ENCODE peak calls at places on chromosomes 4 and X, in four cellular contexts. B, Y, I and D are unnamed samples.

GRCh38 chr4:125198916-125199315 is 115.8 kb upstream of the FAT4 start:
- DNase-seq in B (no peak), Y (no peak), I (no peak), D (no peak)

GRCh38 chrX:38563006-38563405 is 1.7 kb downstream of the TSPAN7 start:
- DNase-seq in B (no peak), Y (no peak), I (no peak), D (no peak)

GRCh38 chr4:120753854-120754253 is 168.7 kb downstream of the PRDM5 start:
- DNase-seq in B (no peak), Y (peak; percentile 8), I (no peak), D (no peak)

GRCh38 chr4:54976682-54977081 is 148.7 kb downstream of the KDR start:
- DNase-seq in B (no peak), Y (no peak), I (no peak), D (no peak)

GRCh38 chr4:42331040-42331439 is 66.2 kb upstream of the SHISA3 start:
- DNase-seq in B (no peak), Y (peak; percentile 77), I (no peak), D (no peak)

GRCh38 chr4:46839128-46839527 is 69.9 kb downstream of the COX7B2 start:
- DNase-seq in B (no peak), Y (no peak), I (no peak), D (no peak)

GRCh38 chr4:184983660-184984356 is 34.5 kb upstream of the HELT start:
- DNase-seq in B (peak; percentile 52), Y (peak; percentile 25), I (peak; percentile 53), D (peak; percentile 88)

GRCh38 chrX:23478056-23478455 is 143.4 kb downstream of the PTCHD1 start:
- DNase-seq in B (no peak), Y (no peak), I (no peak), D (no peak)

GRCh38 chrX:19388741-19389140 is 45.0 kb downstream of the PDHA1 start:
- DNase-seq in B (no peak), Y (no peak), I (no peak), D (no peak)

GRCh38 chr4:127782275-127783025 is at the start of gene HSPA4L:
- DNase-seq in B (no peak), Y (peak; percentile 33), I (peak; percentile 67), D (no peak)

GRCh38 chr4:176981551-176981950 is 188.8 kb upstream of the VEGFC start:
- DNase-seq in B (no peak), Y (no peak), I (no peak), D (no peak)

GRCh38 chr4:86117781-86118302 is 242.0 kb downstream of the MAPK10 start:
- DNase-seq in B (no peak), Y (no peak), I (no peak), D (no peak)

GRCh38 chr4:41448935-41449334 is 89.0 kb upstream of the LIMCH1 start:
- DNase-seq in B (peak; percentile 45), Y (no peak), I (peak; percentile 52), D (no peak)

GRCh38 chr4:107616838-107617389 is 103.1 kb downstream of the PAPSS1 start:
- DNase-seq in B (no peak), Y (peak; percentile 8), I (no peak), D (no peak)

GRCh38 chr4:2977116-2978097 is 14.0 kb downstream of the GRK4 start:
- DNase-seq in B (no peak), Y (no peak), I (no peak), D (no peak)

GRCh38 chr4:182235016-182235415 is 8.2 kb upstream of the TENM3 start:
- DNase-seq in B (no peak), Y (no peak), I (no peak), D (no peak)

GRCh38 chr4:156615066-156615514 is 356.5 kb downstream of the PDGFC start:
- DNase-seq in B (no peak), Y (no peak), I (no peak), D (no peak)

GRCh38 chr4:60422440-60422839 is 777.7 kb upstream of the ADGRL3 start:
- DNase-seq in B (no peak), Y (no peak), I (no peak), D (no peak)

GRCh38 chr4:95732061-95732460 is 107.8 kb upstream of the PDHA2 start:
- DNase-seq in B (no peak), Y (no peak), I (no peak), D (no peak)

GRCh38 chr4:147714575-147715401 is 17.1 kb upstream of the ARHGAP10 start:
- DNase-seq in B (no peak), Y (no peak), I (peak; percentile 59), D (peak; percentile 81)

GRCh38 chr4:155751569-155751968 is 7.3 kb upstream of the GUCY1B1 start:
- DNase-seq in B (no peak), Y (no peak), I (no peak), D (no peak)

GRCh38 chr4:83191026-83191425 is 76.5 kb upstream of the PLAC8 start:
- DNase-seq in B (no peak), Y (no peak), I (no peak), D (no peak)

GRCh38 chr4:124589827-124590226 is 122.7 kb downstream of the ANKRD50 start:
- DNase-seq in B (no peak), Y (no peak), I (no peak), D (no peak)

GRCh38 chrX:34901761-34902160 is 40.8 kb upstream of the FAM47B start:
- DNase-seq in B (no peak), Y (no peak), I (no peak), D (no peak)

GRCh38 chr4:100414016-100414790 is 103.6 kb downstream of the EMCN start:
- DNase-seq in B (no peak), Y (no peak), I (peak; percentile 14), D (peak; percentile 25)

GRCh38 chrX:102745513-102746133 is 25.1 kb downstream of the GPRASP3 start:
- DNase-seq in B (no peak), Y (no peak), I (no peak), D (peak; percentile 68)

GRCh38 chrX:153938226-153938786 is 3.5 kb upstream of the NAA10 start:
- DNase-seq in B (no peak), Y (no peak), I (no peak), D (no peak)

GRCh38 chrX:77446029-77446585 is 1.1 kb upstream of the FGF16 start:
- DNase-seq in B (no peak), Y (peak; percentile 11), I (no peak), D (no peak)

GRCh38 chr4:174037631-174038030 is 245.8 kb downstream of the FBXO8 start:
- DNase-seq in B (no peak), Y (no peak), I (no peak), D (no peak)

GRCh38 chrX:150293311-150294013 is 69.7 kb upstream of the MAMLD1 start:
- DNase-seq in B (no peak), Y (no peak), I (no peak), D (no peak)

GRCh38 chr4:14345356-14345775 is 656.9 kb upstream of the CPEB2 start:
- DNase-seq in B (no peak), Y (no peak), I (no peak), D (no peak)

GRCh38 chr4:169220854-169221311 is 49.9 kb downstream of the SH3RF1 start:
- DNase-seq in B (no peak), Y (no peak), I (no peak), D (no peak)

GRCh38 chrX:40085086-40085551 is 12.6 kb downstream of the BCOR start:
- DNase-seq in B (no peak), Y (no peak), I (no peak), D (no peak)

GRCh38 chrX:40084471-40084870 is 13.3 kb downstream of the BCOR start:
- DNase-seq in B (no peak), Y (no peak), I (no peak), D (no peak)

GRCh38 chrX:40082447-40083119 is 15.2 kb downstream of the BCOR start:
- DNase-seq in B (no peak), Y (no peak), I (no peak), D (peak; percentile 83)

GRCh38 chrX:40083120-40083978 is 14.4 kb downstream of the BCOR start:
- DNase-seq in B (no peak), Y (no peak), I (no peak), D (no peak)

GRCh38 chrX:40083979-40084359 is 13.8 kb downstream of the BCOR start:
- DNase-seq in B (no peak), Y (no peak), I (no peak), D (no peak)
- H3K4me1 ChIP-seq in B (peaks cover 31% of the 10 kb centered on the region), Y (peaks cover 5% of the 10 kb centered on the region), I (peaks cover 21% of the 10 kb centered on the region), D (no peaks in the 10 kb centered on the region)

DNA sequence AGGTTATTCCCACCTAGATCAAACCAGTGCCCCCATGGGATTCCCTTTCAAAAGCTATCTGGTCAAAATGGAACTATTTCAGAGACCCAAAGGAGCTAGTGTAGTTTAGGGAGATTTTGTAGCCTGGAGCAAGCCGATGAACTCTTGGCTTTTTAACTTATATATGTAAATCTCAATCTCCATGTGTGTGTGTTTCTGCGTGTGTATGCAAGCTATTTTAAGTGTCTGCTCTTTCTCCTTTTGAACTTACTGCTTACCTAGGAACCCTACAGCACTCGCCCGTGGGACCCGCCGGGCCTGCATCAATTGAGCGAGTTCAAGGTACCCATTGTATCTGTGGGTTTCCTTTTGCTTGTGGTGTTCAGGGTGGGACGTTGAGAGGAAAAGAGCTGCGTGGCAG is 10.4 kb downstream of the CSTF2 start:
- DNase-seq in B (no peak), Y (no peak), I (no peak), D (no peak)
- H3K36me3 ChIP-seq in B (peaks cover 15% of the 10 kb centered on the region), Y (peaks cover 4% of the 10 kb centered on the region), I (peaks cover 80% of the 10 kb centered on the region), D (peaks cover 3% of the 10 kb centered on the region)

DNA sequence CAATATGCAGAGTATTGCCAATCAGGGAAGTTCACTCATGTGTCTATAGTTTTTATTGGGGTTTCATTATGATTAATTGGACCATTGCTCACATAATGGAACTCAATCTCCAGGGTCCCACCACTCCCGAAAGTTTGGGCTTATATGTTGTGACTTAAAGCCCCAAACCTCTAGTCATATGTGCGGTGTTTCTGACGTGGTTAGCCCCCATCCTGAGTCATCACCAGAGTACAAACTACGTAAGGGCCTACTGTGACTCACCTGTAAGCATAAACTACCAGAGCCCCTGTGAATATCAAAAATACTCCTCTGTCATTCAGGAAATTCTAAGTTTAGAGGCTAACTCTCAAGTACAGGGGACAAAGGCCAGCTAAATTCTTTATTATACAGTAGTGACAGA is 5.4 kb downstream of the YIPF6 start:
- DNase-seq in B (no peak), Y (no peak), I (no peak), D (no peak)
- H3K4me1 ChIP-seq in B (peaks cover 2% of the 10 kb centered on the region), Y (no peaks in the 10 kb centered on the region), I (peaks cover 36% of the 10 kb centered on the region), D (no peaks in the 10 kb centered on the region)

DNA sequence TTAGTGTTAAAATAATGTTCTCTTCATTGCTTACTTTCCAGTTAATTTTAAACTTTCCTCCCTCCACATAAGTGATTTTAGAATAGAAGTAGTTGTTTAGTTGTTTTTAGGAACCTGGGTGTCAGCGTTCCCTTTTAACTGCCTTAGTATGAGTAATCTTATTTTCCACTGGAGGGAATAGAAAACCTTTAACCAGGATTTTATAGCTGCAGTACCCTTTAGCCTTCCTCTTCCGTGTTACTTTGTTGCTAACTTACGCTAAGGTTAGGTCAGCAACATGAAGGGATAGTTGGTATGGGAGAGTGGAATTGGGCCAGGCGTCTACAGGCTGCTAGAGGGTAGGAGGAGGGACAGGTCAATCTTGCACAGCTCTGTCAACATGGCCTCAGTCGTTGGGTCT is 31.5 kb downstream of the SMS start:
- DNase-seq in B (no peak), Y (no peak), I (no peak), D (no peak)
- H3K36me3 ChIP-seq in B (peaks cover 3% of the 10 kb centered on the region), Y (no peaks in the 10 kb centered on the region), I (peaks cover 25% of the 10 kb centered on the region), D (no peaks in the 10 kb centered on the region)

GRCh38 chrX:10038585-10038984 is 71.4 kb downstream of the CLDN34 start:
- DNase-seq in B (no peak), Y (no peak), I (no peak), D (no peak)
- H3K4me1 ChIP-seq in B (peaks cover 6% of the 10 kb centered on the region), Y (no peaks in the 10 kb centered on the region), I (no peaks in the 10 kb centered on the region), D (no peaks in the 10 kb centered on the region)

GRCh38 chr4:152972821-152973613 is 36.9 kb downstream of the FHDC1 start:
- DNase-seq in B (no peak), Y (no peak), I (peak; percentile 37), D (peak; percentile 71)
- H3K36me3 ChIP-seq in B (no peaks in the 10 kb centered on the region), Y (peaks cover 6% of the 10 kb centered on the region), I (no peaks in the 10 kb centered on the region), D (no peaks in the 10 kb centered on the region)

GRCh38 chr4:113961322-113961698 is 18.1 kb downstream of the ARSJ start:
- DNase-seq in B (no peak), Y (no peak), I (no peak), D (no peak)
- H3K4me1 ChIP-seq in B (peaks cover 1% of the 10 kb centered on the region), Y (no peaks in the 10 kb centered on the region), I (no peaks in the 10 kb centered on the region), D (peaks cover 3% of the 10 kb centered on the region)